ENCODE peak calls at places on chromosomes 13 and 19, in four cellular contexts. One of them, this sample, is unnamed.

GRCh38 chr13:75494491-75494890 is 12.5 kb upstream of the TBC1D4 start:
- DNase-seq in H1: no peak
- DNase-seq in GM12878: no peak
- DNase-seq in K562: no peak
- DNase-seq in this sample: no peak

GRCh38 chr13:106464076-106464475 is 71.4 kb downstream of the EFNB2 start:
- DNase-seq in H1: no peak
- DNase-seq in GM12878: no peak
- DNase-seq in K562: no peak
- DNase-seq in this sample: no peak

GRCh38 chr19:19329199-19329598 is 8.6 kb downstream of the MAU2 start:
- DNase-seq in H1: no peak
- DNase-seq in GM12878: no peak
- DNase-seq in K562: no peak
- DNase-seq in this sample: no peak

GRCh38 chr13:42750858-42751257 is 30.5 kb upstream of the FAM216B start:
- DNase-seq in H1: no peak
- DNase-seq in GM12878: no peak
- DNase-seq in K562: no peak
- DNase-seq in this sample: no peak

GRCh38 chr19:3270908-3271307 is 46.4 kb downstream of the CELF5 start:
- DNase-seq in H1: no peak
- DNase-seq in GM12878: no peak
- DNase-seq in K562: peak
- DNase-seq in this sample: peak

GRCh38 chr13:53137777-53138176 is 109.2 kb downstream of the OLFM4 start:
- DNase-seq in H1: no peak
- DNase-seq in GM12878: no peak
- DNase-seq in K562: no peak
- DNase-seq in this sample: no peak

GRCh38 chr13:27658569-27658968 is 36.9 kb downstream of the POLR1D start:
- DNase-seq in H1: no peak
- DNase-seq in GM12878: no peak
- DNase-seq in K562: no peak
- DNase-seq in this sample: no peak

GRCh38 chr13:21872795-21873194 is 201.9 kb downstream of the FGF9 start:
- DNase-seq in H1: no peak
- DNase-seq in GM12878: no peak
- DNase-seq in K562: no peak
- DNase-seq in this sample: no peak

GRCh38 chr13:29594310-29594709 is 1.2 kb downstream of the SLC7A1 start:
- DNase-seq in H1: no peak
- DNase-seq in GM12878: peak
- DNase-seq in K562: peak
- DNase-seq in this sample: peak

GRCh38 chr13:45333973-45334922 is 6.7 kb downstream of the TPT1 start:
- DNase-seq in H1: no peak
- DNase-seq in GM12878: no peak
- DNase-seq in K562: no peak
- DNase-seq in this sample: no peak

GRCh38 chr19:43467730-43468129 is 2.3 kb upstream of the LYPD3 start:
- DNase-seq in H1: no peak
- DNase-seq in GM12878: no peak
- DNase-seq in K562: no peak
- DNase-seq in this sample: no peak

GRCh38 chr13:44237276-44237767 is 136.3 kb upstream of the SERP2 start:
- DNase-seq in H1: no peak
- DNase-seq in GM12878: peak
- DNase-seq in K562: no peak
- DNase-seq in this sample: peak

GRCh38 chr19:3343619-3344502 is 22.5 kb upstream of the NFIC start:
- DNase-seq in H1: no peak
- DNase-seq in GM12878: no peak
- DNase-seq in K562: peak
- DNase-seq in this sample: peak

GRCh38 chr13:80547341-80547740 is 206.4 kb upstream of the SPRY2 start:
- DNase-seq in H1: no peak
- DNase-seq in GM12878: no peak
- DNase-seq in K562: no peak
- DNase-seq in this sample: no peak
- H3K9ac ChIP-seq in H1: no peak
- H3K9ac ChIP-seq in GM12878: no peak
- H3K9ac ChIP-seq in K562: no peak
- H3K9ac ChIP-seq in this sample: no peak

DNA sequence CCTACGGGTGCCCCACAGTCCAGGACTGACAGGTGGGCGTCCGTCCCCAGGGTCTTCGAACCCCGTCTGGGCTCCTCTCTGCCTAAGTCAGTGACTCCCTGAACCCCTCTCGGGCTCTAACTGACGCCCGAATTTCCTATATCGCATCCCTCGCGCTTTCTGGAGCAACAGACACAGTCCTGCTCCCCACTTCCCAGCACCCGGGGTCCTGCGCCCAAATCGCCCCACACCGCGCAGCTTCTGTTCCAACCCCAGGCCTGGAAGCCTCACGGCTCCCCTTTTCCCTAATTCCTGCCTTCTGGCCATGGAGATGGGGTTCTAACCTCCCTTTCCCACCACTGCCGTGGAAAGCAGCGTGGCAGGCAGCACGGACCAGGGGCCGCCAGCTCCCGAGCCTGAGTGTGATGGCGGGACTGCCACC is 1.6 kb upstream of the GRTP1 start:
- DNase-seq in H1: peak
- DNase-seq in GM12878: no peak
- DNase-seq in K562: no peak
- DNase-seq in this sample: no peak
- TF ChIP-seq NRF1 in H1: no peak
- TF ChIP-seq NRF1 in GM12878: no peak
- TF ChIP-seq NRF1 in K562: no peak
- TF ChIP-seq NRF1 in this sample: no peak

GRCh38 chr13:40681341-40682051 is 15.1 kb upstream of the FOXO1 start:
- DNase-seq in H1: no peak
- DNase-seq in GM12878: no peak
- DNase-seq in K562: peak
- DNase-seq in this sample: peak
- H3K9ac ChIP-seq in H1: no peak
- H3K9ac ChIP-seq in GM12878: no peak
- H3K9ac ChIP-seq in K562: no peak
- H3K9ac ChIP-seq in this sample: no peak

GRCh38 chr19:49855676-49856573 is 5.0 kb downstream of the PTOV1 start:
- DNase-seq in H1: no peak
- DNase-seq in GM12878: no peak
- DNase-seq in K562: no peak
- DNase-seq in this sample: peak
- TF ChIP-seq NRF1 in H1: no peak
- TF ChIP-seq NRF1 in GM12878: no peak
- TF ChIP-seq NRF1 in K562: no peak
- TF ChIP-seq NRF1 in this sample: no peak

DNA sequence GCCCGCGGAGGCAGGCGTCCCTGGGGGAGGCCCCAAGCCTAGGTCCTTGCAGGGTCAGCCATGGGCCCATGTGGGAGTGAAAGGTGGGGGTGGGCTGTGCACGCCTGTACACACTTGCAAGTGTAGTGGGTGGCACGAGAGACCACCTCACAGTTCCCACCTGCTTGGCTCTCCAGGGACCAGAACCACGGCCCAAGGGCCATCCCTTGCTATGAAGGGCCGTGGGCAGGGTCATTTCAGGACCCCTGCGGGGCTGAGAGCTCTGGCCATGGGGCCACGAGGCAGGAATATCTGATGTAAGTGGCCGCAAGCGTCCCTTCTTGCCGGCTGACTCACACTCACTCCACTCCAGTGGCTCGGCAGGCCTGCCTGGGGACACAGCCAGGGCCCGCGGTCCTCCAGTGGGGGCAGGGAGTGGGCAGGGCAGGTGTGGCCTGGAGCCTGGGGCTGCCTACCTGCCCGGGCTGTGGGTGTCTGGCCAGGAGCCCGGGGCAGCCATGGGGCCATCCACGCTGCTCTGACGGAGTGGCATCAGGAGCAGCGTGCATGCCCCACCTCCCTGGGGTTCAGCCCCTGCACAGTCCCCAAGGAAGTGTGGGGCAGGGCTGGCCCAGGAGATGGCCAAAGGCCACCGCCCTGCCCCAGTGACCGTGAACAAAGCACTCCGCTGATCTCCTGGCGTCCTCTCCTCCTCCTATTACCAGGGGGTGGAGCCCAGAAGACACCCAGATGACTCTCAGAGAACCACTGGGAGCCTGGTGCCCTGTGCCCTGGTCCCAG is 8.6 kb upstream of the MKNK2 start:
- DNase-seq in H1: no peak
- DNase-seq in GM12878: no peak
- DNase-seq in K562: peak
- DNase-seq in this sample: peak
- H3K9ac ChIP-seq in H1: no peak
- H3K9ac ChIP-seq in GM12878: peak
- H3K9ac ChIP-seq in K562: peak
- H3K9ac ChIP-seq in this sample: peak

GRCh38 chr19:17107546-17108452 is 32.2 kb downstream of the MYO9B start:
- DNase-seq in H1: no peak
- DNase-seq in GM12878: no peak
- DNase-seq in K562: no peak
- DNase-seq in this sample: peak
- TF ChIP-seq NRF1 in H1: no peak
- TF ChIP-seq NRF1 in GM12878: no peak
- TF ChIP-seq NRF1 in K562: no peak
- TF ChIP-seq NRF1 in this sample: no peak